ENCODE peak calls at places on chromosome 17, in seven cellular contexts. D is small intestine; Q is activated CD4-positive, CD25-positive, alpha-beta regulatory T cell; S is GOT3; Z is activated T-cell treated with anti-CD3 and anti-CD28 coated beads for 24 hours; E is astrocyte of the cerebellum; W is fibroblast of villous mesenchyme. O is an unnamed sample.
A peak's percentile ranks its signal among the peaks of the same experiment; 100 is the strongest.

GRCh38 chr17:64459284-64459747 is 10.4 kb downstream of the MILR1 start:
- DNase-seq in W (peak; percentile 44), Q (no peak), Z (no peak), S (no peak), E (peak; percentile 23), D (peak; percentile 57), O (peak; percentile 37)

GRCh38 chr17:44223574-44224046 is 4.1 kb upstream of the UBTF start:
- DNase-seq in D (peak; percentile 44), S (peak; percentile 47), Q (no peak), Z (no peak), E (peak; percentile 65), W (peak; percentile 20), O (peak; percentile 76)

GRCh38 chr17:10197721-10198508 is 491 bp downstream of the GAS7 start:
- DNase-seq in Z (no peak), E (no peak), Q (no peak), D (no peak), W (no peak), S (no peak), O (no peak)

GRCh38 chr17:34562387-34562786 is 17.0 kb upstream of the TMEM132E start:
- DNase-seq in S (no peak), W (no peak), Q (no peak), D (no peak), E (no peak), Z (no peak), O (no peak)

GRCh38 chr17:35784895-35785294 is 10.5 kb downstream of the MMP28 start:
- DNase-seq in W (no peak), S (no peak), Z (no peak), D (no peak), E (no peak), Q (no peak), O (no peak)

GRCh38 chr17:4587803-4588202 is 3.5 kb downstream of the SMTNL2 start:
- DNase-seq in Z (no peak), Q (no peak), D (no peak), W (peak; percentile 56), S (no peak), E (no peak), O (no peak)

GRCh38 chr17:11240041-11240801 is 792 bp upstream of the SHISA6 start:
- DNase-seq in D (no peak), W (no peak), Q (no peak), E (no peak), S (no peak), Z (no peak), O (no peak)

GRCh38 chr17:27549251-27549919 is 81.6 kb upstream of the LGALS9 start:
- DNase-seq in D (no peak), Z (no peak), W (no peak), Q (no peak), E (no peak), S (no peak), O (no peak)

GRCh38 chr17:7215136-7215638 is 4.4 kb downstream of the DLG4 start:
- DNase-seq in S (no peak), Q (no peak), D (no peak), E (no peak), Z (no peak), W (no peak), O (no peak)

GRCh38 chr17:80101946-80102706 is 745 bp downstream of the GAA start:
- DNase-seq in W (peak; percentile 11), E (no peak), Z (no peak), Q (no peak), S (no peak), D (peak; percentile 14), O (peak; percentile 11)

GRCh38 chr17:57999496-58000017 is 7.5 kb downstream of the SRSF1 start:
- DNase-seq in D (peak; percentile 77), Q (no peak), S (no peak), Z (no peak), E (peak; percentile 65), W (peak; percentile 87), O (peak; percentile 86)

GRCh38 chr17:82890339-82890730 is 50.5 kb upstream of the ZNF750 start:
- DNase-seq in S (no peak), Z (no peak), D (no peak), E (no peak), Q (no peak), W (no peak), O (no peak)

GRCh38 chr17:71495420-71495819 is 625.4 kb upstream of the SOX9 start:
- DNase-seq in W (no peak), Q (no peak), Z (no peak), D (no peak), S (no peak), E (no peak), O (no peak)

GRCh38 chr17:12457493-12457892 is 208.2 kb upstream of the MYOCD start:
- DNase-seq in W (no peak), Z (no peak), S (no peak), D (no peak), E (no peak), Q (no peak), O (no peak)

GRCh38 chr17:8056232-8056975 is 17.5 kb downstream of the ALOX15B start:
- DNase-seq in Q (no peak), E (peak; percentile 76), D (peak; percentile 72), S (no peak), Z (peak; percentile 30), W (peak; percentile 90), O (peak; percentile 95)

GRCh38 chr17:81601525-81602120 is 35.3 kb downstream of the NPLOC4 start:
- DNase-seq in Q (peak; percentile 7), E (peak; percentile 60), S (no peak), D (peak; percentile 75), Z (peak; percentile 7), W (peak; percentile 83), O (peak; percentile 85)

O was measured in cardiac fibroblast.